ENCODE peak calls at places on chromosomes 4 and X, in six cellular contexts. O is OCI-LY7, J is heart left ventricle, M is left ventricle myocardium inferior, N is aorta, X is sigmoid colon. C is an unnamed sample.

GRCh38 chr4:122602277-122603142 is 18.4 kb downstream of the IL21 start:
- DNase-seq in N (no peak), O (no peak), M (no peak), J (no peak), X (no peak), C (peak; percentile 21)

GRCh38 chrX:70998402-70999027 is 67.6 kb upstream of the SLC7A3 start:
- DNase-seq in X (no peak), O (peak; percentile 46), J (peak; percentile 6), M (no peak), N (no peak), C (peak; percentile 5)

GRCh38 chr4:70315928-70316327 is 18.9 kb upstream of the CABS1 start:
- DNase-seq in M (no peak), N (no peak), X (no peak), O (no peak), J (no peak), C (no peak)

GRCh38 chr4:108053281-108053701 is 63.6 kb downstream of the HADH start:
- DNase-seq in M (no peak), X (no peak), J (no peak), O (no peak), N (no peak), C (peak; percentile 36)

GRCh38 chrX:16589826-16590225 is 60.1 kb upstream of the S100G start:
- DNase-seq in O (no peak), N (no peak), M (no peak), J (no peak), X (no peak), C (no peak)

GRCh38 chrX:109911046-109911445 is 91.9 kb upstream of the TMEM164 start:
- DNase-seq in N (no peak), M (no peak), O (no peak), X (no peak), J (no peak), C (no peak)

GRCh38 chrX:17990542-17990941 is 129.4 kb upstream of the RAI2 start:
- DNase-seq in M (no peak), X (no peak), O (no peak), J (no peak), N (no peak), C (no peak)

GRCh38 chr4:74659576-74660411 is 134.5 kb downstream of the BTC start:
- DNase-seq in J (no peak), N (no peak), O (no peak), M (no peak), X (no peak), C (peak; percentile 90)

GRCh38 chrX:54748626-54749025 is 49.4 kb downstream of the ITIH6 start:
- DNase-seq in X (no peak), J (no peak), N (no peak), O (no peak), M (no peak), C (no peak)

GRCh38 chr4:44487341-44487740 is 38.7 kb upstream of the KCTD8 start:
- DNase-seq in M (no peak), J (no peak), O (no peak), X (no peak), N (no peak), C (no peak)

GRCh38 chr4:21992330-21992729 is 43.8 kb upstream of the KCNIP4 start:
- DNase-seq in M (no peak), J (no peak), N (no peak), X (no peak), O (no peak), C (no peak)

GRCh38 chr4:79852305-79852730 is 220.7 kb downstream of the ANTXR2 start:
- DNase-seq in O (no peak), N (no peak), M (peak; percentile 43), X (no peak), J (peak; percentile 5), C (peak; percentile 1)

GRCh38 chr4:11805837-11806236 is 377.1 kb upstream of the HS3ST1 start:
- DNase-seq in M (no peak), X (no peak), O (peak; percentile 2), N (no peak), J (no peak), C (peak; percentile 62)

GRCh38 chrX:108036298-108036973 is 8.4 kb upstream of the VSIG1 start:
- DNase-seq in O (no peak), J (no peak), M (no peak), N (no peak), X (no peak), C (peak; percentile 79)

GRCh38 chrX:45954026-45954425 is 591.2 kb downstream of the ZNF674 start:
- DNase-seq in J (no peak), M (no peak), X (no peak), O (no peak), N (no peak), C (no peak)

GRCh38 chr4:48141048-48141447 is 7.0 kb upstream of the TXK start:
- DNase-seq in O (peak; percentile 69), X (no peak), J (no peak), N (no peak), M (no peak), C (peak; percentile 54)

GRCh38 chr4:112119358-112119783 is 25.9 kb upstream of the FAM241A start:
- DNase-seq in J (no peak), X (no peak), N (no peak), M (no peak), O (no peak), C (no peak)

GRCh38 chr4:139875456-139875855 is 209.8 kb downstream of the MGST2 start:
- DNase-seq in X (no peak), O (no peak), M (no peak), N (no peak), J (no peak), C (no peak)

GRCh38 chrX:11137543-11138139 is 26.5 kb downstream of the HCCS start:
- DNase-seq in N (no peak), M (no peak), J (no peak), X (no peak), O (peak; percentile 47), C (peak; percentile 27)

GRCh38 chrX:118901991-118902390 is 72.4 kb upstream of the LONRF3 start:
- DNase-seq in M (no peak), J (no peak), N (no peak), O (no peak), X (no peak), C (no peak)

GRCh38 chr4:75376543-75376942 is 137.7 kb downstream of the RCHY1 start:
- DNase-seq in X (no peak), J (no peak), N (no peak), M (no peak), O (no peak), C (no peak)

GRCh38 chr4:54337007-54337406 is 107.9 kb downstream of the PDGFRA start:
- DNase-seq in O (no peak), M (no peak), N (no peak), J (no peak), X (no peak), C (no peak)

GRCh38 chr4:138113819-138114415 is 128.2 kb downstream of the SLC7A11 start:
- DNase-seq in J (no peak), M (no peak), X (no peak), O (peak; percentile 23), N (no peak), C (no peak)

GRCh38 chr4:54643172-54643571 is 14.6 kb upstream of the KIT start:
- DNase-seq in N (no peak), X (no peak), O (no peak), J (no peak), M (no peak), C (no peak)

GRCh38 chr4:184473265-184473514 is 1.2 kb downstream of the IRF2 start:
- DNase-seq in M (no peak), N (peak; percentile 82), J (no peak), X (no peak), O (no peak), C (no peak)

DNA sequence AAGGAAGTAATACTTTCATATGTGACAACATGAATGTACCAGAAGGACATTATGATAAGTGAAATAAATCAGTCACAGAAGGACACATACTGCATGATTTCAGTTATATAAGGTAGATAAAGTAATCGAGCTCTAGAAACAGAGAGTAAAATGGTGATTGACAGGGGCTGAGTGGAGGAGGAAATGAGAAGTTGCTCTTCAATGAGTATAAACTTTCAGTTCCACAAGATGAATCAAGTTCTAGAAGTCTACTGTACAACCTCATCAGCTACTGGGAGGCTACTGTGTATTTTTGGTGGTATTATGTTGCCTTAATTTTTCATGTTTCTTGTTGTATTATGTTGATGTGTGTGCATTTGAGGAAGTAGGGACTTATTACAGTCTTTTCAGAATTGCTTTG is 270.9 kb upstream of the GRIA3 start:
- DNase-seq in J (no peak), O (no peak), X (no peak), N (no peak), M (no peak), C (no peak)
- H3K27ac ChIP-seq in J (no peak overlapping the region), O (no peak overlapping the region), X (no peak overlapping the region), N (no peak overlapping the region), M (no peak overlapping the region), C (no peak overlapping the region)

GRCh38 chr4:109557433-109557832 is 2.6 kb upstream of the MCUB start:
- DNase-seq in M (no peak), X (no peak), N (no peak), O (no peak), J (no peak), C (no peak)

GRCh38 chr4:109559983-109560686 is at the start of gene MCUB:
- DNase-seq in M (peak; percentile 89), X (peak; percentile 93), J (peak; percentile 86), N (peak; percentile 93), O (peak; percentile 95), C (peak; percentile 86)

GRCh38 chr4:109560687-109561452 is 824 bp downstream of the MCUB start:
- DNase-seq in N (peak; percentile 85), M (peak; percentile 30), X (peak; percentile 73), J (peak; percentile 27), O (peak; percentile 82), C (peak; percentile 53)

GRCh38 chr4:109562457-109563237 is 2.6 kb downstream of the MCUB start:
- DNase-seq in M (no peak), J (no peak), X (no peak), N (no peak), O (peak; percentile 38), C (no peak)

GRCh38 chr4:109559625-109559982 is 442 bp upstream of the MCUB start:
- DNase-seq in X (no peak), J (peak; percentile 23), O (peak; percentile 33), M (peak; percentile 26), N (peak; percentile 80), C (no peak)
- H3K4me1 ChIP-seq in X (peaks cover 11% of the 10 kb centered on the region), J (peaks cover 28% of the 10 kb centered on the region), O (peaks cover 39% of the 10 kb centered on the region), M (peaks cover 25% of the 10 kb centered on the region), N (no peaks in the 10 kb centered on the region), C (no peaks in the 10 kb centered on the region)

DNA sequence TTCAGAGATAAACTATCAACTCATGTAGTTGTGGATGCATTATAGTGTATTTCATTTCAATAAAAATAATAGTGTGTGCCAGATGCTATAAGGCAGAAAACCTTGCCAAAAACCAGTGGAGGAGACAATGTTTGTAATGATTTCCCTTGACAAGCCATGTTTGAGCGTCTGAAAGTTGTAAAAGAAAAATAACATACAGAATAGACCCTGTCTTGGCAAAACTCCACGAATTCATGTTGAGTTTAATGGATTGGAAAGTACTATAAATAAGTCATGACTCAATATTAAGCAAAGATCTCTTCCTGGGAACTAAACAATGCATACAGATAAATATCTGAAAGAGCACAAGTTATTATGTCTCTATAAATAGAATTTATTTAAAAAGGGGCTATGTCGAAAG is 543.5 kb downstream of the GABRG1 start:
- DNase-seq in O (no peak), M (no peak), N (no peak), X (no peak), J (no peak), C (no peak)
- H3K4me3 ChIP-seq in O (no peak overlapping the region), M (no peak overlapping the region), N (no peak overlapping the region), X (no peak overlapping the region), J (no peak overlapping the region), C (no peak overlapping the region)

DNA sequence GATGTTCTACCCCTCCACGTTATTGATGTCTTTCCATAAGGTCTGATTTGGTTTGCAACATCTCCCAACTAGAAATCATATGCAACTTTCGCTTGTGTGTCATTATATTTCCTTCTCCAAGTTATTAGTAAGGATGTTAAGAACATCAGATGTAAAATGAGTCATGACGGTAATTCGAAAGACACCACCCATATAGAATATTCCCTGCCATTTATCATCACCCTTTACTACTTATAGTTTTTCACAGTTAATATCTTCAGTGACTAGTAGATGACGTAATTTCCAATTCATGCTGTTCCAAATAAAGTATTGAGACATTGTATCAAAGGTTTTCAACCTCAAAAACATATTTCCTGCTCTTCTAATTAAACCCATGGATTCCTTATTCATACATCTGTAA is 146.7 kb upstream of the MAP3K15 start:
- DNase-seq in O (no peak), J (no peak), M (no peak), X (no peak), N (no peak), C (no peak)
- H3K27ac ChIP-seq in O (no peak overlapping the region), J (no peak overlapping the region), M (no peak overlapping the region), X (no peak overlapping the region), N (no peak overlapping the region), C (no peak overlapping the region)

C was measured in small intestine.